ENCODE peak calls at places on chromosomes 2 and 18, in four cellular contexts. T is transverse colon, U is fibroblast of lung, M is HepG2. E is an unnamed sample.

GRCh38 chr18:12657048-12657848 is 659 bp downstream of the SPIRE1 start:
- DNase-seq in T (peak; percentile 23), U (peak; percentile 37), M (no peak), E (peak; percentile 39)

GRCh38 chr2:157468931-157469708 is 25.2 kb upstream of the CYTIP start:
- DNase-seq in T (no peak), U (peak; percentile 12), M (no peak), E (peak; percentile 91)

GRCh38 chr2:229996320-229996719 is 72.4 kb downstream of the SLC16A14 start:
- DNase-seq in T (no peak), U (no peak), M (no peak), E (peak; percentile 44)

GRCh38 chr2:172102858-172103359 is at the start of gene DLX2:
- DNase-seq in T (peak; percentile 86), U (peak; percentile 79), M (peak; percentile 93), E (peak; percentile 89)

GRCh38 chr18:74820160-74820780 is 222.6 kb downstream of the ZNF407 start:
- DNase-seq in T (no peak), U (no peak), M (no peak), E (no peak)

GRCh38 chr2:160918909-160919503 is 241.2 kb upstream of the TANK start:
- DNase-seq in T (peak; percentile 56), U (peak; percentile 71), M (peak; percentile 37), E (peak; percentile 87)

GRCh38 chr2:148848146-148848545 is 26.9 kb upstream of the KIF5C start:
- DNase-seq in T (no peak), U (no peak), M (no peak), E (no peak)

GRCh38 chr18:79395308-79395640 is 456 bp upstream of the NFATC1 start:
- DNase-seq in T (no peak), U (no peak), M (no peak), E (no peak)

GRCh38 chr2:127622561-127623387 is 23.2 kb upstream of the GPR17 start:
- DNase-seq in T (peak; percentile 5), U (no peak), M (no peak), E (no peak)

GRCh38 chr2:68925298-68925885 is 27.3 kb downstream of the GKN2 start:
- DNase-seq in T (no peak), U (peak; percentile 60), M (peak; percentile 55), E (peak; percentile 65)

GRCh38 chr2:84487298-84487996 is 28.4 kb upstream of the SUCLG1 start:
- DNase-seq in T (no peak), U (no peak), M (peak; percentile 76), E (peak; percentile 90)

DNA sequence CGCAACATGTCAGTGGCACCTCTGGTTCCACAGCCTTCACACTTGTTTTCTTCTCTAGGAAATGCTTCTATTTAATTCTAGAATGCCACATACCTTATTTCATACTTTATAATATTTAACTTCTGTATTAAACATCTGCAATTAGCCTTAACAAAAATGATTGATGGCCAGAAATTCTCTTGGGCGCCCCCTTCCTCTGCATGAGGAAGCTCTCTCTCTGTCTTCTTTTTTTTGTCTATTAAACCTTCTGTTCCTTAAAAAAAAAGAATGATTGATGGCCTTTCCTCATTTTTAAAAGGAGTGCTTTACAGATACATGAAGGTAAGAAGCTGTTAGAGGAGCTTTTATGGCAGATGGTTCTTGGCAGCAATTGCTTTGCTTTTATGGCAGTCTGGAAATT is 526.8 kb downstream of the SLC4A3 start:
- DNase-seq in T (no peak), U (no peak), M (no peak), E (no peak)
- TF ChIP-seq CTCF in T (no peak), U (no peak), M (no peak), E (no peak)

GRCh38 chr2:80302465-80303005 is 2.0 kb downstream of the LRRTM1 start:
- DNase-seq in T (no peak), U (no peak), M (no peak), E (no peak)
- H3K4me3 ChIP-seq in T (peak overlapping the region; percentile 29), U (no peak overlapping the region), M (no peak overlapping the region), E (no peak overlapping the region)

DNA sequence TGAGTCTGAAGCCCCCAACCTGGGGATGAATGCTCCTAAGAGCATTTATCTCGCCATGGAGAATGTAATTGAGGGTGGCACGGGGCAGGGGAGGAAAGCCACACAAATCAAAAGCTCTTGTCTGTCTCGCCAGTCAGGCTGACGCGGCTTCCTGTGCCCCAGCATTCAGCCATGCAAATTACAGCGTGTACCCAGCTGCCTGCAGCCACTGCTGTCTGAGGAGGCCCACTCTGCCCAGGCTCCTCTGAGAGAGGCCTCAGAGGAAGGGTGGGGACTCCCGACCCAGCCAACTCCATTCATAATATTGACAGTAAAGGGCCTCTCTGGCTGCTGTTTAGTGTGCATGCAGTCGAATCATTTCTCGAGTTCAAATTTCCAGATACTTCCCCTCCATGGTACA is 22.0 kb downstream of the SMAD7 start:
- DNase-seq in T (peak; percentile 86), U (peak; percentile 67), M (peak; percentile 65), E (peak; percentile 58)
- TF ChIP-seq CTCF in T (no peak), U (no peak), M (no peak), E (no peak)

DNA sequence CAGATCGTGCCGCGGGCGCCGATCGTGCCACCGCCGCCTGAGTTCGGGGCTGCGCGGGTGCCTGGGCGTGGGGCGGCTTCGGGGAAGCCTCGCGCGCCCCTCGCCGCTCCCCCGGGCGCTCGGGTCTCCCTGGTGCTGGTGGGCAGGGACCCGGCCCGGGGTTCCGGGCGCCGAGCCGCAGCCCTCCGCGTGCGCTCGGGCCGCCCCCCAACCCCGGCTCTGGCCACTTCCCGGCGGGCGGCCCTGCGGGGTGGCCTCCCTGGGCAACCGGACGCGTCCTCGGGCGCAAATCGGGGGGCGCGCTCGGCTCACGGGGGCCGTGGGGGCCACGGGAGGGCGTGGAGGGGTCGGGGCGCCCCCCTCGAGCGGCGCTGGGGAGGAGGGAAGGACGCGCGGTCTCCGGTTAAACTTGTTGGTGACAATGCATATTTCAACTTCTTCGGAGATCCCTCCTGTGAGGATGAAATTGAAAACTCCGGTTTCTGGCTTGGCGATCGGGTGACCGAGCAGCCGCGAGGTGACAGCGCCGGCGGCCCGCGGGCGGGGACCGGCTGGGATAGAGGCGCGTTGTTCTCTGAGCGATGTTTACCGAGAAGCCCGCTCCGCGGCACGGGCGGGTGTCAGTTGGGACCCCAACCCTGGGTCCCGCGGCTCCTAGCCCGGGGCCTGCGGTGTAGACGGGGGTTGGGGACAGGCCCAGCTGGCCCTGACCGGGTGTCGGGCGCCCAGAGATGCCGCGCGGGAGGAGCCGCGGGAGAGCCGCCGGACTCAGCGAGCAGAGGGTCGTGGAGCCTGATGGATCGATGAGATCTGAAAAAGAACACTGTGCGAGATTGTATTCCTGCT is 676 bp downstream of the SH3BP4 start:
- DNase-seq in T (peak; percentile 39), U (no peak), M (no peak), E (no peak)
- H3K4me3 ChIP-seq in T (peak overlapping the region; percentile 95), U (peak overlapping the region; percentile 94), M (peak overlapping the region; percentile 76), E (peak overlapping the region; percentile 70)

DNA sequence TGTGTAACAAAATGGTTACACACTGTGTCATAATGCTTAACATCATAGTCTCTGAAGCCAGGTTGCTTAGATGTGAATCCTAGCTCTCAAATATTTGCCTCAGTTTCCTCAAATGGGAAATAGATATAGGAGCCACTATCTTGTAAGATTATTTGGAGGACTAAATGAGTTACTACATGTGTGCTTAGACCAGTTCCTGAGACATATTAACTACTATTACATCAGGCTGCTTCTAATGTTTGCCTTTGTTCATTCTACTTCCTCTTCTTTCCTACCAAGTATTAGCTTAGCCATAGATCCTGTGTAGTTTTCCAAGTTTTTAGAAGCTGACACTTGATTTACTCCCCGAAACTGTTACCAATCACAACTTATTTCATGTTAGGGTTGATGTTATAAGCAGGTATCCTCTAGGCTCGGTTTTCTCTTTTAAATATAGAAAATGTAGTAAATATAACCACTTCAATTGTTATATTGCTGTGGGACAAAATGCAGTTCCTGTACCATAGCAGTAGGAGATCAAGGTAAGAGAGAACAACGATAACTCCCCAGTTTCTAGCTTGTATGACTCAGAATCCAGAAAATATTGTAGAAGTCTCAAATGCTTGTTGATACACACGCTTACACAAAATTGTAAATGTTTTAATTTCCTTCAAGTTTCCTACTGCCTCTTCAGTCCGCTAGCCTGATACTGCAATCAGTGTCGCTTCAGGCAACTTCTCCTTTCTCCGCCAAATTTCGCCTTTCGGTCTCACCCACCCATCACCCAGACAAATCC is 749 bp upstream of the DNAJC10 start:
- DNase-seq in T (no peak), U (peak; percentile 65), M (peak; percentile 42), E (peak; percentile 52)
- TF ChIP-seq CTCF in T (peak; percentile 9), U (no peak), M (no peak), E (no peak)

E was measured in cardiac fibroblast.